ENCODE peak calls at places on chromosomes 5 and 9, in four cellular contexts. I is PC-3, C is RWPE1, R is ovary. F is an unnamed sample.

GRCh38 chr5:39671421-39672110 is 246.8 kb upstream of the DAB2 start:
- DNase-seq in R (no peak), I (peak; percentile 55), C (no peak), F (no peak)

GRCh38 chr5:80697100-80697499 is 42.3 kb upstream of the DHFR start:
- DNase-seq in R (no peak), C (no peak), I (no peak), F (no peak)

GRCh38 chr5:38045446-38045845 is 205.6 kb upstream of the GDNF start:
- DNase-seq in C (no peak), R (no peak), I (no peak), F (no peak)

GRCh38 chr5:123754167-123754840 is 242.3 kb downstream of the CSNK1G3 start:
- DNase-seq in I (peak; percentile 1), C (no peak), R (no peak), F (no peak)

GRCh38 chr5:17723876-17724275 is 89.6 kb downstream of the TAF11L14 start:
- DNase-seq in I (no peak), R (no peak), C (no peak), F (no peak)

GRCh38 chr5:151251001-151251551 is 1.9 kb upstream of the GM2A start:
- DNase-seq in C (no peak), R (no peak), I (no peak), F (no peak)

GRCh38 chr9:100465765-100466164 is 7.2 kb upstream of the TMEFF1 start:
- DNase-seq in I (no peak), C (no peak), R (no peak), F (no peak)

GRCh38 chr9:107049825-107050184 is 186.8 kb downstream of the ZNF462 start:
- DNase-seq in C (no peak), I (no peak), R (no peak), F (no peak)

GRCh38 chr5:109374625-109375024 is 35.1 kb downstream of the PJA2 start:
- DNase-seq in C (no peak), R (no peak), I (no peak), F (no peak)

GRCh38 chr9:114371986-114372917 is 15.5 kb downstream of the AKNA start:
- DNase-seq in R (no peak), I (peak; percentile 76), C (peak; percentile 91), F (peak; percentile 77)

GRCh38 chr5:36202521-36202961 is 39.2 kb downstream of the NADK2 start:
- DNase-seq in C (no peak), R (no peak), I (peak; percentile 32), F (no peak)

GRCh38 chr9:88923653-88924284 is 67.5 kb upstream of the S1PR3 start:
- DNase-seq in I (no peak), R (no peak), C (no peak), F (peak; percentile 51)

GRCh38 chr5:146340260-146341081 is 1.8 kb downstream of the POU4F3 start:
- DNase-seq in R (peak; percentile 37), C (peak; percentile 72), I (peak; percentile 52), F (peak; percentile 86)

GRCh38 chr9:18296702-18297531 is 177.0 kb upstream of the ADAMTSL1 start:
- DNase-seq in R (no peak), C (no peak), I (no peak), F (no peak)

GRCh38 chr5:139946440-139946839 is 96.7 kb downstream of the NRG2 start:
- DNase-seq in C (no peak), R (no peak), I (no peak), F (no peak)

GRCh38 chr9:93304574-93305496 is 120.9 kb downstream of the WNK2 start:
- DNase-seq in C (peak; percentile 81), I (peak; percentile 50), R (peak; percentile 57), F (peak; percentile 54)

GRCh38 chr5:98489021-98489420 is 284.4 kb upstream of the RGMB start:
- DNase-seq in R (no peak), C (no peak), I (no peak), F (no peak)

GRCh38 chr5:163005949-163006348 is 431.4 kb upstream of the CCNG1 start:
- DNase-seq in C (peak; percentile 7), I (peak; percentile 72), R (no peak), F (no peak)

GRCh38 chr5:81776258-81776657 is 25.4 kb upstream of the SSBP2 start:
- DNase-seq in I (no peak), R (no peak), C (no peak), F (no peak)

GRCh38 chr9:99041618-99042017 is 63.3 kb upstream of the TGFBR1 start:
- DNase-seq in I (no peak), C (no peak), R (no peak), F (no peak)

GRCh38 chr5:142803428-142804111 is 33.4 kb downstream of the ARHGAP26 start:
- DNase-seq in C (no peak), I (no peak), R (no peak), F (no peak)

GRCh38 chr9:129692534-129692933 is 27.1 kb downstream of the PRRX2 start:
- DNase-seq in R (no peak), I (no peak), C (no peak), F (no peak)

GRCh38 chr9:70806872-70807271 is 314.5 kb downstream of the TRPM3 start:
- DNase-seq in R (no peak), I (no peak), C (no peak), F (no peak)

GRCh38 chr5:65209341-65209740 is 272.4 kb downstream of the ADAMTS6 start:
- DNase-seq in I (peak; percentile 84), R (no peak), C (peak; percentile 78), F (no peak)

GRCh38 chr5:149452007-149452664 is 73.0 kb upstream of the IL17B start:
- DNase-seq in I (no peak), R (peak; percentile 54), C (no peak), F (peak; percentile 79)

GRCh38 chr5:38948501-38948900 is 102.7 kb downstream of the OSMR start:
- DNase-seq in R (no peak), C (no peak), I (no peak), F (no peak)

GRCh38 chr9:69535911-69536310 is 136.3 kb downstream of the APBA1 start:
- DNase-seq in R (no peak), C (no peak), I (no peak), F (no peak)

GRCh38 chr5:178378527-178379484 is 146.2 kb upstream of the PHYKPL start:
- DNase-seq in R (no peak), C (no peak), I (no peak), F (no peak)

GRCh38 chr9:109974143-109974917 is 194.3 kb downstream of the PALM2AKAP2 start:
- DNase-seq in I (no peak), R (no peak), C (no peak), F (no peak)

GRCh38 chr9:22215492-22215891 is 206.4 kb upstream of the CDKN2B start:
- DNase-seq in C (no peak), R (no peak), I (no peak), F (no peak)

GRCh38 chr9:22216730-22217160 is 207.6 kb upstream of the CDKN2B start:
- DNase-seq in I (peak; percentile 51), R (no peak), C (no peak), F (no peak)

GRCh38 chr9:22214021-22214420 is 204.9 kb upstream of the CDKN2B start:
- DNase-seq in R (no peak), I (peak; percentile 12), C (no peak), F (no peak)

GRCh38 chr9:22217254-22217653 is 208.1 kb upstream of the CDKN2B start:
- DNase-seq in I (no peak), R (no peak), C (no peak), F (no peak)

DNA sequence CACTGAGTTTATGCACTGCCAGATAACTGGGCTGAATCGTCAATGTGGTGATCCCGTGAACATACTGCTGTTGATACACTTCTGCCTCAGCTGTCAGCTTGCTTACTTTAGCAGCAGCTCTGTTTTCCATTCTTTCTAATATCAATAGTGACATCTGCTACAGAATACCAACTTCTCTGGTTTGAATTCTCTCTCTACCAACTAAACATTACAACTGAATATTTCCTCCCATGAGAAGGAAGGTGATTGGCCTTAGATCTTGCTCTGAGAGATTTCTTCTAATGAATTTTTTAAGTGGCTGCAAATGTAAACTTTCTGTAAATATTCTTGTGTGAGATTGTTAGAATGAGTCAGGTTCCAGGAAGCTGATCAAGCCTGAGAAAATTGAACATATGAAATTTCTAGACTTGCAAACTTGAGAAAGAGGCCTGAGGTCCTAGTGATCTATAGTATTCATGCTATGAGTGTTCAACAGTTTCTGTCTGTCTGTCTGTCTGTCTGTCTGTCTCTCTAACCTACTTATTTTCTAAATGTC is 205.5 kb upstream of the CDKN2B start:
- DNase-seq in I (peak; percentile 31), R (no peak), C (no peak), F (no peak)
- H3K27ac ChIP-seq in I (peak overlapping the region; percentile 99), R (no peak overlapping the region), C (no peak overlapping the region), F (no peak overlapping the region)

GRCh38 chr9:91727972-91728371 is 222.1 kb downstream of the ROR2 start:
- DNase-seq in I (no peak), C (no peak), R (no peak), F (no peak)
- H3K27ac ChIP-seq in I (no peak overlapping the region), C (no peak overlapping the region), R (no peak overlapping the region), F (no peak overlapping the region)

DNA sequence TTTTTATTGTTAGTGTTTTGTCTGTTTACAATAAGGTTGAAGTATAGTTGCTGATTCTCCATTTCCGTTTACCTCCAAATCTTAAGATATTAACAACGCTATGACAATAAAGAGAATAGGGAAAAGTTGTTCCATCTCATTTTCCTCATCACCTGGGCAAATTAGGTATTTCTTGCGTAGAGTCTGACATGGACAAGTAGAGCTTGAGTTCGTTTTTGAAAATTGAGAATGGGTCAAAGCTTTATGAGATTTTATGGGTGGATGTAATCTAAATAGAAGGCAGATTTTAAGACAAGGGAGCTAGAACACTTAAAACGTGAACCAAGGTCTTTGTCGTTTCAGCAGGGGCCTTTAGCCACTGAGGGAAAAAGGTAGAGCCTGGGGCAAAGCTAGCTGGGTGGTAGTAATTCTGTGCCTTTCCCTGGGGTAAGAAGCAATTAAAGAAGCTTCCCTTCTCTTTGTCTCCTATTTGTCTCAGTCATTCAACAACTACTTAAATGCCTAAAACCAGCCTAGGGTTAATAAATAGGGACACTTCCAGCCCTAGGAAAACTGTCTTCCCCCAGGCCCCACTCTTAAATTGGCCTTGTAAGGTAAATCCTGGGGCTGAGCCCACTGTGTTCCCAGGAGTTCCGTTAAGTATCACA is 551 bp upstream of the CAAP1 start:
- DNase-seq in C (no peak), I (no peak), R (no peak), F (no peak)
- H3K27ac ChIP-seq in C (peak overlapping the region; percentile 99), I (peak overlapping the region; percentile 91), R (peak overlapping the region; percentile 94), F (no peak overlapping the region)

GRCh38 chr9:221989-222776 is 7.5 kb downstream of the DOCK8 start:
- DNase-seq in R (no peak), C (no peak), I (no peak), F (no peak)

GRCh38 chr9:224540-225520 is 10.2 kb downstream of the DOCK8 start:
- DNase-seq in C (peak; percentile 44), R (no peak), I (peak; percentile 87), F (no peak)

GRCh38 chr9:215631-216155 is 1.0 kb downstream of the DOCK8 start:
- DNase-seq in C (no peak), R (no peak), I (no peak), F (no peak)

GRCh38 chr9:223167-223566 is 8.5 kb downstream of the DOCK8 start:
- DNase-seq in I (no peak), R (no peak), C (no peak), F (no peak)

DNA sequence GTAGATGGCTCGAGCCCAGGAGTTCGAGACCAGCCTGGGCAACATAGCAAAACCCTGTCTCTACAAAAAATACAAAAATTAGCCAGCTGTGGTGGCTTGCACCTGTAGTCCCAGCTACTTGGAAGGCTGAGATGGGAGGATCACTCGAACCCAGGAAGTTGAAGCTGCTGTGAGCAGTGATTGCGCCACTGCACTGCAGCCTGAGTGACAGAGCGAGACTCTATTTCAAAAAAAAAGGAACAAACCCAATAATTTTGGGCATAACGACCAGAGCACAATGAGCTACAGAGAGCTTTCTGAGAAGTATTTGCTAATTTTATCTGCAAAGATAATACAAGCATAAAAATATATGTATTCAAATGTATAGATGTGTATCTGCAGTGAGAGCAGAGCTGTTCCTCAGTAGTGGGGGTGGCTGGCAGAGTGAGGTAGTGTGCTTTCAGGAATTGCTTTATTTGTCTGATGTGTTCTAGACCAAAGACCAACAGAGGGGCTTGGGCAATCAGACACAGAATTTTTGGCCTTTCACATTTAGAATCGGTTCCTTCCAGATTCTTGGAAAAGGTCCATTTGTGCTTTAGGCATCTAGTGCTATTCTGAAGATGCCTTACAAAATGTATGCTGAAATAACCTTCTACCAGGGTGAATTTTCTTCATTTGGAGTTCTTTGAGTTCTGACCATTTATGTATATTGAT is 5.2 kb downstream of the DOCK8 start:
- DNase-seq in R (no peak), I (no peak), C (no peak), F (peak; percentile 52)
- H3K27ac ChIP-seq in R (no peak overlapping the region), I (no peak overlapping the region), C (no peak overlapping the region), F (no peak overlapping the region)